ENCODE peak calls at places on chromosomes 6 and 20, in four cellular contexts. G is MCF 10A; Z is stimulated activated CD4-positive, alpha-beta T cell treated with anti-CD3 and anti-CD28 coated beads, Interleukin-2, amount 100 ng/mL, for 4 hours; O is posterior cingulate gyrus. X is an unnamed sample.

GRCh38 chr20:19742974-19743649 is 14.9 kb upstream of the RIN2 start:
- DNase-seq in G (no peak), Z (no peak), O (no peak), X (no peak)

GRCh38 chr6:72861059-72861458 is 239.2 kb downstream of the KCNQ5 start:
- DNase-seq in G (no peak), Z (no peak), O (no peak), X (peak; percentile 33)

GRCh38 chr6:6730831-6731230 is 142.3 kb downstream of the LY86 start:
- DNase-seq in G (peak; percentile 83), Z (no peak), O (no peak), X (peak; percentile 83)

GRCh38 chr6:29552512-29553051 is 7.0 kb downstream of the UBD start:
- DNase-seq in G (peak; percentile 69), Z (peak; percentile 7), O (no peak), X (peak; percentile 42)

GRCh38 chr20:50191065-50191565 is 485 bp downstream of the CEBPB start:
- DNase-seq in G (peak; percentile 55), Z (peak; percentile 44), O (peak; percentile 79), X (no peak)

GRCh38 chr20:49672109-49672681 is 41.5 kb downstream of the B4GALT5 start:
- DNase-seq in G (no peak), Z (no peak), O (no peak), X (no peak)

GRCh38 chr6:108872001-108872974 is 24.1 kb downstream of the ARMC2 start:
- DNase-seq in G (no peak), Z (no peak), O (peak; percentile 84), X (no peak)

GRCh38 chr6:143885116-143885515 is 20.8 kb downstream of the ZC2HC1B start:
- DNase-seq in G (no peak), Z (no peak), O (no peak), X (no peak)

GRCh38 chr20:45470262-45470931 is 844 bp downstream of the WFDC2 start:
- DNase-seq in G (no peak), Z (no peak), O (peak; percentile 83), X (no peak)

GRCh38 chr6:167941822-167942221 is 55.6 kb upstream of the KIF25 start:
- DNase-seq in G (no peak), Z (no peak), O (no peak), X (no peak)

GRCh38 chr6:13641315-13641714 is 26.2 kb downstream of the NOL7 start:
- DNase-seq in G (no peak), Z (no peak), O (no peak), X (no peak)

GRCh38 chr20:37901280-37901666 is 1.7 kb upstream of the VSTM2L start:
- DNase-seq in G (no peak), Z (no peak), O (no peak), X (no peak)

GRCh38 chr6:17031961-17032360 is 69.9 kb upstream of the STMND1 start:
- DNase-seq in G (no peak), Z (no peak), O (peak; percentile 82), X (no peak)

GRCh38 chr6:52162940-52163908 is 23.0 kb upstream of the IL17A start:
- DNase-seq in G (peak; percentile 59), Z (no peak), O (no peak), X (no peak)

GRCh38 chr6:151071295-151071694 is 168.5 kb upstream of the AKAP12 start:
- DNase-seq in G (no peak), Z (no peak), O (no peak), X (peak; percentile 64)

GRCh38 chr6:17703256-17703694 is 3.5 kb downstream of the NUP153 start:
- DNase-seq in G (peak; percentile 76), Z (no peak), O (no peak), X (peak; percentile 71)

GRCh38 chr6:87333591-87334181 is 4.6 kb upstream of the GJB7 start:
- DNase-seq in G (peak; percentile 53), Z (no peak), O (no peak), X (no peak)

GRCh38 chr6:34489229-34489805 is 23.4 kb downstream of the PACSIN1 start:
- DNase-seq in G (no peak), Z (no peak), O (peak; percentile 43), X (no peak)

GRCh38 chr6:37979392-37980221 is 160.1 kb downstream of the ZFAND3 start:
- DNase-seq in G (no peak), Z (no peak), O (no peak), X (no peak)

GRCh38 chr6:63788569-63788968 is 153.0 kb downstream of the PHF3 start:
- DNase-seq in G (no peak), Z (no peak), O (no peak), X (no peak)

GRCh38 chr6:14738497-14738896 is 507.4 kb upstream of the JARID2 start:
- DNase-seq in G (no peak), Z (no peak), O (no peak), X (no peak)

GRCh38 chr20:53033176-53033575 is 61.0 kb downstream of the TSHZ2 start:
- DNase-seq in G (no peak), Z (no peak), O (no peak), X (no peak)

GRCh38 chr6:49328051-49328450 is 135.0 kb downstream of the MMUT start:
- DNase-seq in G (no peak), Z (no peak), O (no peak), X (peak; percentile 3)

GRCh38 chr6:37005061-37005810 is at the start of gene FGD2:
- DNase-seq in G (no peak), Z (no peak), O (peak; percentile 47), X (no peak)

GRCh38 chr6:52580905-52581304 is 4.0 kb upstream of the TRAM2 start:
- DNase-seq in G (no peak), Z (no peak), O (no peak), X (no peak)

GRCh38 chr6:145813285-145814034 is 1.1 kb downstream of the FBXO30 start:
- DNase-seq in G (peak; percentile 61), Z (no peak), O (no peak), X (no peak)

GRCh38 chr6:56729719-56730118 is 87.0 kb upstream of the DST start:
- DNase-seq in G (peak; percentile 43), Z (no peak), O (no peak), X (peak; percentile 78)

GRCh38 chr6:139627091-139627490 is 252.6 kb upstream of the CITED2 start:
- DNase-seq in G (no peak), Z (no peak), O (no peak), X (no peak)

GRCh38 chr6:24440897-24441598 is 38.3 kb downstream of the MRS2 start:
- DNase-seq in G (no peak), Z (no peak), O (no peak), X (no peak)

GRCh38 chr6:28758046-28758817 is 165.6 kb downstream of the TRIM27 start:
- DNase-seq in G (peak; percentile 86), Z (no peak), O (no peak), X (no peak)

GRCh38 chr6:111715321-111715720 is 109.6 kb upstream of the TRAF3IP2 start:
- DNase-seq in G (no peak), Z (peak; percentile 47), O (peak; percentile 81), X (no peak)

GRCh38 chr20:30811896-30812671 is 445.4 kb upstream of the DEFB115 start:
- DNase-seq in G (no peak), Z (no peak), O (peak; percentile 82), X (no peak)

GRCh38 chr6:23696946-23697345 is 429.1 kb upstream of the NRSN1 start:
- DNase-seq in G (peak; percentile 21), Z (no peak), O (no peak), X (no peak)

GRCh38 chr6:147674093-147674492 is 165.6 kb downstream of the SAMD5 start:
- DNase-seq in G (no peak), Z (no peak), O (no peak), X (no peak)

GRCh38 chr6:128511518-128511917 is 8.9 kb downstream of the PTPRK start:
- DNase-seq in G (peak; percentile 79), Z (no peak), O (no peak), X (no peak)